ENCODE peak calls at places on chromosome 15, in four cellular contexts. A is AG09319, F is NCI-H1092 treated with DMSO at 0.1 percent for 48 hours, J is GM19239. H is an unnamed sample.
A peak's percentile ranks its signal among the peaks of the same experiment; 100 is the strongest.

GRCh38 chr15:76150971-76151598 is 91.3 kb downstream of the TMEM266 start:
- DNase-seq in J (peak; percentile 79), F (peak; percentile 3), A (peak; percentile 49), H (peak; percentile 61)

GRCh38 chr15:64459382-64459781 is 996 bp upstream of the ZNF609 start:
- DNase-seq in J (no peak), F (no peak), A (no peak), H (no peak)

GRCh38 chr15:39419651-39420050 is 161.2 kb upstream of the THBS1 start:
- DNase-seq in F (no peak), J (no peak), A (no peak), H (no peak)

GRCh38 chr15:76393614-76394013 is 57.0 kb downstream of the ISL2 start:
- DNase-seq in A (no peak), J (no peak), F (peak; percentile 82), H (no peak)

GRCh38 chr15:71808311-71809020 is 1.9 kb upstream of the NR2E3 start:
- DNase-seq in A (no peak), F (no peak), J (no peak), H (no peak)

GRCh38 chr15:83396071-83396470 is 51.1 kb upstream of the SH3GL3 start:
- DNase-seq in F (no peak), J (no peak), A (no peak), H (no peak)

GRCh38 chr15:48381861-48382260 is 50.6 kb downstream of the DUT start:
- DNase-seq in J (no peak), F (no peak), A (no peak), H (no peak)

GRCh38 chr15:75142499-75142898 is 59.2 kb upstream of the C15orf39 start:
- DNase-seq in A (no peak), F (no peak), J (no peak), H (no peak)

GRCh38 chr15:42092666-42093445 is 1.5 kb downstream of the PLA2G4D start:
- DNase-seq in A (no peak), J (no peak), F (no peak), H (no peak)

GRCh38 chr15:45268135-45268534 is 16.1 kb downstream of the SLC28A2 start:
- DNase-seq in F (no peak), A (no peak), J (no peak), H (no peak)

GRCh38 chr15:78750566-78750965 is 60.7 kb downstream of the ADAMTS7 start:
- DNase-seq in A (no peak), F (no peak), J (no peak), H (no peak)

GRCh38 chr15:26691249-26691648 is 81.6 kb downstream of the GABRB3 start:
- DNase-seq in J (no peak), A (no peak), F (no peak), H (no peak)

GRCh38 chr15:57969355-57969754 is 96.2 kb downstream of the ALDH1A2 start:
- DNase-seq in J (no peak), A (no peak), F (no peak), H (no peak)

GRCh38 chr15:88089019-88089603 is 167.4 kb downstream of the NTRK3 start:
- DNase-seq in F (no peak), A (no peak), J (no peak), H (no peak)

GRCh38 chr15:70210538-70210937 is 112.8 kb upstream of the TLE3 start:
- DNase-seq in J (no peak), A (no peak), F (no peak), H (no peak)

GRCh38 chr15:33795076-33795475 is 173.2 kb upstream of the CHRM5 start:
- DNase-seq in F (no peak), A (no peak), J (no peak), H (no peak)

GRCh38 chr15:98174286-98174685 is 213.8 kb downstream of the ARRDC4 start:
- DNase-seq in J (no peak), F (no peak), A (no peak), H (no peak)

GRCh38 chr15:38454687-38455071 is 752 bp downstream of the FAM98B start:
- DNase-seq in J (no peak), A (no peak), F (no peak), H (no peak)

GRCh38 chr15:38474155-38474757 is 20.3 kb downstream of the FAM98B start:
- DNase-seq in J (peak; percentile 9), A (peak; percentile 50), F (peak; percentile 29), H (no peak)

GRCh38 chr15:88258021-88258641 is 1.6 kb upstream of the NTRK3 start:
- DNase-seq in J (no peak), F (no peak), A (no peak), H (no peak)

GRCh38 chr15:90686435-90687218 is 30.5 kb upstream of the BLM start:
- DNase-seq in J (peak; percentile 46), A (no peak), F (no peak), H (no peak)

GRCh38 chr15:75720787-75721461 is 8.3 kb upstream of the CSPG4 start:
- DNase-seq in J (no peak), A (no peak), F (peak; percentile 57), H (peak; percentile 71)

GRCh38 chr15:66886241-66886675 is 179.1 kb upstream of the SMAD3 start:
- DNase-seq in J (no peak), F (no peak), A (no peak), H (no peak)

GRCh38 chr15:59138243-59138642 is 33.3 kb downstream of the CCNB2 start:
- DNase-seq in F (peak; percentile 1), J (peak; percentile 75), A (no peak), H (no peak)

GRCh38 chr15:100623301-100623700 is 20.9 kb downstream of the ASB7 start:
- DNase-seq in J (no peak), F (no peak), A (no peak), H (no peak)

GRCh38 chr15:67836477-67836876 is 3.4 kb downstream of the RNU6-1 start:
- DNase-seq in A (no peak), F (peak; percentile 24), J (no peak), H (no peak)

GRCh38 chr15:87038404-87038803 is 958.7 kb downstream of the AGBL1 start:
- DNase-seq in J (no peak), A (no peak), F (no peak), H (no peak)

GRCh38 chr15:57503051-57503702 is 88.5 kb upstream of the MYZAP start:
- DNase-seq in F (no peak), A (no peak), J (no peak), H (no peak)

GRCh38 chr15:22955544-22956085 is 24.6 kb downstream of the CYFIP1 start:
- DNase-seq in A (no peak), J (no peak), F (no peak), H (no peak)

GRCh38 chr15:88956906-88957305 is 43.7 kb upstream of the MFGE8 start:
- DNase-seq in F (no peak), J (no peak), A (no peak), H (no peak)

H was measured in left lung.